ENCODE peak calls at places on chromosomes 5 and 9, in five cellular contexts. K is RWPE1, W is NCI-H82, R is HFFc6, G is sciatic nerve. D is an unnamed sample.

GRCh38 chr9:101388507-101388993 is 3.7 kb upstream of the BAAT start:
- DNase-seq in K (no peak), W (peak), R (no peak), G (no peak), D (no peak)

GRCh38 chr5:134463176-134463720 is 51.6 kb upstream of the CDKN2AIPNL start:
- DNase-seq in K (no peak), W (no peak), R (no peak), G (peak), D (no peak)

GRCh38 chr5:15365040-15365439 is 134.9 kb upstream of the FBXL7 start:
- DNase-seq in K (no peak), W (no peak), R (no peak), G (no peak), D (no peak)

GRCh38 chr5:93164690-93165089 is 416.3 kb downstream of the NR2F1-AS1 start:
- DNase-seq in K (peak), W (peak), R (peak), G (no peak), D (no peak)

GRCh38 chr9:1460143-1460769 is 410.1 kb downstream of the DMRT2 start:
- DNase-seq in K (peak), W (peak), R (no peak), G (no peak), D (no peak)

GRCh38 chr5:168404366-168404765 is 81.9 kb upstream of the RARS1 start:
- DNase-seq in K (peak), W (no peak), R (peak), G (peak), D (no peak)

GRCh38 chr5:5816960-5817359 is 394.5 kb downstream of the ICE1 start:
- DNase-seq in K (no peak), W (no peak), R (no peak), G (no peak), D (no peak)

GRCh38 chr9:94065535-94065961 is 18.7 kb upstream of the PTPDC1 start:
- DNase-seq in K (peak), W (peak), R (peak), G (peak), D (peak)

GRCh38 chr9:8037745-8038144 is 238.2 kb upstream of the DMAC1 start:
- DNase-seq in K (no peak), W (no peak), R (no peak), G (no peak), D (no peak)